ENCODE peak calls at places on chromosome 11, in ten cellular contexts. One of them, this sample, is unnamed.

GRCh38 chr11:100676901-100677300 is 10.2 kb upstream of the ARHGAP42 start:
- DNase-seq in H9: peak
- DNase-seq in ecto neural progenitor cell: no peak
- DNase-seq in GM20000: no peak
- DNase-seq in anterior cingulate cortex: no peak
- DNase-seq in stimulated activated CD8-positive, alpha-beta memory T cell treated with anti-CD3 and anti-CD28 coated beads, Interleukin-2, amount 100 ng/mL, for 48 hours: no peak
- DNase-seq in immature natural killer cell: no peak
- DNase-seq in nephron progenitor cell: no peak
- DNase-seq in NCI-H748 treated with DMSO at 0.1 percent for 48 hours: no peak
- DNase-seq in GM18507: no peak
- DNase-seq in this sample: no peak

GRCh38 chr11:117627259-117627658 is 169.8 kb downstream of the DSCAML1 start:
- DNase-seq in nephron progenitor cell: no peak
- DNase-seq in stimulated activated CD8-positive, alpha-beta memory T cell treated with anti-CD3 and anti-CD28 coated beads, Interleukin-2, amount 100 ng/mL, for 48 hours: no peak
- DNase-seq in NCI-H748 treated with DMSO at 0.1 percent for 48 hours: no peak
- DNase-seq in GM20000: no peak
- DNase-seq in anterior cingulate cortex: peak
- DNase-seq in ecto neural progenitor cell: no peak
- DNase-seq in immature natural killer cell: no peak
- DNase-seq in GM18507: no peak
- DNase-seq in H9: no peak
- DNase-seq in this sample: no peak

GRCh38 chr11:113730887-113731726 is 25.0 kb upstream of the TMPRSS5 start:
- DNase-seq in ecto neural progenitor cell: peak
- DNase-seq in NCI-H748 treated with DMSO at 0.1 percent for 48 hours: peak
- DNase-seq in immature natural killer cell: no peak
- DNase-seq in stimulated activated CD8-positive, alpha-beta memory T cell treated with anti-CD3 and anti-CD28 coated beads, Interleukin-2, amount 100 ng/mL, for 48 hours: no peak
- DNase-seq in H9: peak
- DNase-seq in anterior cingulate cortex: peak
- DNase-seq in nephron progenitor cell: peak
- DNase-seq in GM20000: peak
- DNase-seq in GM18507: no peak
- DNase-seq in this sample: peak

GRCh38 chr11:119728651-119729580 is at the start of gene NECTIN1:
- DNase-seq in immature natural killer cell: peak
- DNase-seq in H9: peak
- DNase-seq in NCI-H748 treated with DMSO at 0.1 percent for 48 hours: peak
- DNase-seq in GM20000: peak
- DNase-seq in anterior cingulate cortex: peak
- DNase-seq in GM18507: peak
- DNase-seq in stimulated activated CD8-positive, alpha-beta memory T cell treated with anti-CD3 and anti-CD28 coated beads, Interleukin-2, amount 100 ng/mL, for 48 hours: peak
- DNase-seq in ecto neural progenitor cell: peak
- DNase-seq in nephron progenitor cell: peak
- DNase-seq in this sample: peak

GRCh38 chr11:2929880-2930704 is 872 bp upstream of the PHLDA2 start:
- DNase-seq in GM20000: peak
- DNase-seq in NCI-H748 treated with DMSO at 0.1 percent for 48 hours: peak
- DNase-seq in stimulated activated CD8-positive, alpha-beta memory T cell treated with anti-CD3 and anti-CD28 coated beads, Interleukin-2, amount 100 ng/mL, for 48 hours: peak
- DNase-seq in GM18507: peak
- DNase-seq in immature natural killer cell: peak
- DNase-seq in ecto neural progenitor cell: no peak
- DNase-seq in H9: peak
- DNase-seq in nephron progenitor cell: peak
- DNase-seq in anterior cingulate cortex: no peak
- DNase-seq in this sample: no peak

GRCh38 chr11:35276396-35276795 is 137.4 kb downstream of the CD44 start:
- DNase-seq in H9: no peak
- DNase-seq in nephron progenitor cell: no peak
- DNase-seq in stimulated activated CD8-positive, alpha-beta memory T cell treated with anti-CD3 and anti-CD28 coated beads, Interleukin-2, amount 100 ng/mL, for 48 hours: no peak
- DNase-seq in immature natural killer cell: no peak
- DNase-seq in NCI-H748 treated with DMSO at 0.1 percent for 48 hours: no peak
- DNase-seq in ecto neural progenitor cell: no peak
- DNase-seq in GM20000: no peak
- DNase-seq in anterior cingulate cortex: peak
- DNase-seq in GM18507: no peak
- DNase-seq in this sample: no peak

GRCh38 chr11:116703421-116703820 is 69.4 kb downstream of the BUD13 start:
- DNase-seq in GM20000: no peak
- DNase-seq in GM18507: no peak
- DNase-seq in anterior cingulate cortex: peak
- DNase-seq in NCI-H748 treated with DMSO at 0.1 percent for 48 hours: peak
- DNase-seq in stimulated activated CD8-positive, alpha-beta memory T cell treated with anti-CD3 and anti-CD28 coated beads, Interleukin-2, amount 100 ng/mL, for 48 hours: no peak
- DNase-seq in nephron progenitor cell: peak
- DNase-seq in ecto neural progenitor cell: peak
- DNase-seq in H9: peak
- DNase-seq in immature natural killer cell: no peak
- DNase-seq in this sample: no peak

GRCh38 chr11:15852179-15852578 is 504.2 kb downstream of the SOX6 start:
- DNase-seq in anterior cingulate cortex: no peak
- DNase-seq in GM18507: no peak
- DNase-seq in GM20000: no peak
- DNase-seq in NCI-H748 treated with DMSO at 0.1 percent for 48 hours: no peak
- DNase-seq in immature natural killer cell: no peak
- DNase-seq in stimulated activated CD8-positive, alpha-beta memory T cell treated with anti-CD3 and anti-CD28 coated beads, Interleukin-2, amount 100 ng/mL, for 48 hours: no peak
- DNase-seq in ecto neural progenitor cell: peak
- DNase-seq in nephron progenitor cell: peak
- DNase-seq in H9: no peak
- DNase-seq in this sample: no peak

GRCh38 chr11:61927501-61927900 is 10.1 kb upstream of the RAB3IL1 start:
- DNase-seq in anterior cingulate cortex: no peak
- DNase-seq in GM20000: no peak
- DNase-seq in NCI-H748 treated with DMSO at 0.1 percent for 48 hours: no peak
- DNase-seq in nephron progenitor cell: no peak
- DNase-seq in ecto neural progenitor cell: no peak
- DNase-seq in stimulated activated CD8-positive, alpha-beta memory T cell treated with anti-CD3 and anti-CD28 coated beads, Interleukin-2, amount 100 ng/mL, for 48 hours: no peak
- DNase-seq in GM18507: no peak
- DNase-seq in immature natural killer cell: no peak
- DNase-seq in H9: no peak
- DNase-seq in this sample: no peak

GRCh38 chr11:19995131-19995530 is 165.1 kb downstream of the DBX1 start:
- DNase-seq in nephron progenitor cell: no peak
- DNase-seq in H9: no peak
- DNase-seq in immature natural killer cell: no peak
- DNase-seq in GM20000: no peak
- DNase-seq in stimulated activated CD8-positive, alpha-beta memory T cell treated with anti-CD3 and anti-CD28 coated beads, Interleukin-2, amount 100 ng/mL, for 48 hours: no peak
- DNase-seq in ecto neural progenitor cell: no peak
- DNase-seq in GM18507: no peak
- DNase-seq in NCI-H748 treated with DMSO at 0.1 percent for 48 hours: no peak
- DNase-seq in anterior cingulate cortex: no peak
- DNase-seq in this sample: peak

GRCh38 chr11:1082728-1083620 is 8.3 kb downstream of the MUC2 start:
- DNase-seq in GM20000: no peak
- DNase-seq in GM18507: no peak
- DNase-seq in H9: no peak
- DNase-seq in NCI-H748 treated with DMSO at 0.1 percent for 48 hours: no peak
- DNase-seq in stimulated activated CD8-positive, alpha-beta memory T cell treated with anti-CD3 and anti-CD28 coated beads, Interleukin-2, amount 100 ng/mL, for 48 hours: no peak
- DNase-seq in anterior cingulate cortex: no peak
- DNase-seq in nephron progenitor cell: no peak
- DNase-seq in ecto neural progenitor cell: no peak
- DNase-seq in immature natural killer cell: no peak
- DNase-seq in this sample: no peak

GRCh38 chr11:34926831-34927132 is 10.4 kb downstream of the PDHX start:
- DNase-seq in immature natural killer cell: no peak
- DNase-seq in GM20000: no peak
- DNase-seq in stimulated activated CD8-positive, alpha-beta memory T cell treated with anti-CD3 and anti-CD28 coated beads, Interleukin-2, amount 100 ng/mL, for 48 hours: no peak
- DNase-seq in NCI-H748 treated with DMSO at 0.1 percent for 48 hours: no peak
- DNase-seq in ecto neural progenitor cell: no peak
- DNase-seq in GM18507: no peak
- DNase-seq in H9: no peak
- DNase-seq in nephron progenitor cell: no peak
- DNase-seq in anterior cingulate cortex: no peak
- DNase-seq in this sample: no peak

GRCh38 chr11:61866958-61867343 is 24.4 kb downstream of the FADS3 start:
- DNase-seq in H9: no peak
- DNase-seq in ecto neural progenitor cell: no peak
- DNase-seq in stimulated activated CD8-positive, alpha-beta memory T cell treated with anti-CD3 and anti-CD28 coated beads, Interleukin-2, amount 100 ng/mL, for 48 hours: no peak
- DNase-seq in GM20000: no peak
- DNase-seq in NCI-H748 treated with DMSO at 0.1 percent for 48 hours: no peak
- DNase-seq in anterior cingulate cortex: no peak
- DNase-seq in immature natural killer cell: no peak
- DNase-seq in GM18507: no peak
- DNase-seq in nephron progenitor cell: no peak
- DNase-seq in this sample: no peak

GRCh38 chr11:134951305-134951700 is 539.3 kb upstream of the B3GAT1 start:
- DNase-seq in ecto neural progenitor cell: no peak
- DNase-seq in stimulated activated CD8-positive, alpha-beta memory T cell treated with anti-CD3 and anti-CD28 coated beads, Interleukin-2, amount 100 ng/mL, for 48 hours: no peak
- DNase-seq in nephron progenitor cell: no peak
- DNase-seq in GM18507: no peak
- DNase-seq in anterior cingulate cortex: peak
- DNase-seq in GM20000: no peak
- DNase-seq in H9: no peak
- DNase-seq in immature natural killer cell: no peak
- DNase-seq in NCI-H748 treated with DMSO at 0.1 percent for 48 hours: no peak
- DNase-seq in this sample: peak

GRCh38 chr11:117820516-117820915 is 4.0 kb downstream of the FXYD2 start:
- DNase-seq in H9: no peak
- DNase-seq in nephron progenitor cell: no peak
- DNase-seq in stimulated activated CD8-positive, alpha-beta memory T cell treated with anti-CD3 and anti-CD28 coated beads, Interleukin-2, amount 100 ng/mL, for 48 hours: no peak
- DNase-seq in GM20000: no peak
- DNase-seq in ecto neural progenitor cell: no peak
- DNase-seq in GM18507: no peak
- DNase-seq in anterior cingulate cortex: no peak
- DNase-seq in NCI-H748 treated with DMSO at 0.1 percent for 48 hours: no peak
- DNase-seq in immature natural killer cell: no peak
- DNase-seq in this sample: no peak

GRCh38 chr11:34640050-34640971 is 19.4 kb downstream of the EHF start:
- DNase-seq in H9: peak
- DNase-seq in NCI-H748 treated with DMSO at 0.1 percent for 48 hours: no peak
- DNase-seq in GM20000: no peak
- DNase-seq in immature natural killer cell: no peak
- DNase-seq in GM18507: no peak
- DNase-seq in stimulated activated CD8-positive, alpha-beta memory T cell treated with anti-CD3 and anti-CD28 coated beads, Interleukin-2, amount 100 ng/mL, for 48 hours: no peak
- DNase-seq in nephron progenitor cell: no peak
- DNase-seq in ecto neural progenitor cell: peak
- DNase-seq in anterior cingulate cortex: no peak
- DNase-seq in this sample: no peak

GRCh38 chr11:26971961-26972360 is 22.0 kb upstream of the FIBIN start:
- DNase-seq in anterior cingulate cortex: no peak
- DNase-seq in NCI-H748 treated with DMSO at 0.1 percent for 48 hours: no peak
- DNase-seq in nephron progenitor cell: no peak
- DNase-seq in H9: no peak
- DNase-seq in GM18507: no peak
- DNase-seq in ecto neural progenitor cell: no peak
- DNase-seq in GM20000: no peak
- DNase-seq in immature natural killer cell: no peak
- DNase-seq in stimulated activated CD8-positive, alpha-beta memory T cell treated with anti-CD3 and anti-CD28 coated beads, Interleukin-2, amount 100 ng/mL, for 48 hours: no peak
- DNase-seq in this sample: no peak

GRCh38 chr11:66172146-66172545 is 96.3 kb upstream of the RAB1B start:
- DNase-seq in GM20000: no peak
- DNase-seq in NCI-H748 treated with DMSO at 0.1 percent for 48 hours: no peak
- DNase-seq in GM18507: no peak
- DNase-seq in H9: no peak
- DNase-seq in anterior cingulate cortex: no peak
- DNase-seq in stimulated activated CD8-positive, alpha-beta memory T cell treated with anti-CD3 and anti-CD28 coated beads, Interleukin-2, amount 100 ng/mL, for 48 hours: peak
- DNase-seq in immature natural killer cell: no peak
- DNase-seq in ecto neural progenitor cell: no peak
- DNase-seq in nephron progenitor cell: peak
- DNase-seq in this sample: no peak

GRCh38 chr11:46247664-46248063 is 29.8 kb upstream of the CREB3L1 start:
- DNase-seq in immature natural killer cell: no peak
- DNase-seq in NCI-H748 treated with DMSO at 0.1 percent for 48 hours: peak
- DNase-seq in GM18507: no peak
- DNase-seq in ecto neural progenitor cell: no peak
- DNase-seq in H9: peak
- DNase-seq in GM20000: peak
- DNase-seq in stimulated activated CD8-positive, alpha-beta memory T cell treated with anti-CD3 and anti-CD28 coated beads, Interleukin-2, amount 100 ng/mL, for 48 hours: no peak
- DNase-seq in nephron progenitor cell: peak
- DNase-seq in anterior cingulate cortex: no peak
- DNase-seq in this sample: no peak

GRCh38 chr11:26144309-26144690 is 187.6 kb upstream of the ANO3 start:
- DNase-seq in GM20000: no peak
- DNase-seq in stimulated activated CD8-positive, alpha-beta memory T cell treated with anti-CD3 and anti-CD28 coated beads, Interleukin-2, amount 100 ng/mL, for 48 hours: no peak
- DNase-seq in nephron progenitor cell: no peak
- DNase-seq in anterior cingulate cortex: no peak
- DNase-seq in ecto neural progenitor cell: no peak
- DNase-seq in NCI-H748 treated with DMSO at 0.1 percent for 48 hours: no peak
- DNase-seq in immature natural killer cell: no peak
- DNase-seq in H9: no peak
- DNase-seq in GM18507: no peak
- DNase-seq in this sample: no peak

GRCh38 chr11:93290061-93290460 is 40.5 kb upstream of the DEUP1 start:
- DNase-seq in GM18507: no peak
- DNase-seq in immature natural killer cell: no peak
- DNase-seq in GM20000: no peak
- DNase-seq in stimulated activated CD8-positive, alpha-beta memory T cell treated with anti-CD3 and anti-CD28 coated beads, Interleukin-2, amount 100 ng/mL, for 48 hours: no peak
- DNase-seq in H9: no peak
- DNase-seq in anterior cingulate cortex: no peak
- DNase-seq in nephron progenitor cell: no peak
- DNase-seq in ecto neural progenitor cell: no peak
- DNase-seq in NCI-H748 treated with DMSO at 0.1 percent for 48 hours: no peak
- DNase-seq in this sample: no peak

GRCh38 chr11:36377759-36378553 is 81.9 kb downstream of the PRR5L start:
- DNase-seq in GM18507: no peak
- DNase-seq in anterior cingulate cortex: no peak
- DNase-seq in NCI-H748 treated with DMSO at 0.1 percent for 48 hours: no peak
- DNase-seq in GM20000: no peak
- DNase-seq in H9: no peak
- DNase-seq in immature natural killer cell: peak
- DNase-seq in ecto neural progenitor cell: no peak
- DNase-seq in nephron progenitor cell: no peak
- DNase-seq in stimulated activated CD8-positive, alpha-beta memory T cell treated with anti-CD3 and anti-CD28 coated beads, Interleukin-2, amount 100 ng/mL, for 48 hours: no peak
- DNase-seq in this sample: no peak

GRCh38 chr11:117925198-117925925 is 3.8 kb downstream of the TMPRSS13 start:
- DNase-seq in NCI-H748 treated with DMSO at 0.1 percent for 48 hours: no peak
- DNase-seq in GM18507: no peak
- DNase-seq in immature natural killer cell: no peak
- DNase-seq in anterior cingulate cortex: no peak
- DNase-seq in stimulated activated CD8-positive, alpha-beta memory T cell treated with anti-CD3 and anti-CD28 coated beads, Interleukin-2, amount 100 ng/mL, for 48 hours: no peak
- DNase-seq in nephron progenitor cell: no peak
- DNase-seq in H9: no peak
- DNase-seq in ecto neural progenitor cell: no peak
- DNase-seq in GM20000: no peak
- DNase-seq in this sample: no peak

GRCh38 chr11:46281374-46281831 is 3.9 kb downstream of the CREB3L1 start:
- DNase-seq in NCI-H748 treated with DMSO at 0.1 percent for 48 hours: no peak
- DNase-seq in H9: no peak
- DNase-seq in stimulated activated CD8-positive, alpha-beta memory T cell treated with anti-CD3 and anti-CD28 coated beads, Interleukin-2, amount 100 ng/mL, for 48 hours: no peak
- DNase-seq in anterior cingulate cortex: no peak
- DNase-seq in immature natural killer cell: no peak
- DNase-seq in ecto neural progenitor cell: no peak
- DNase-seq in GM20000: no peak
- DNase-seq in nephron progenitor cell: no peak
- DNase-seq in GM18507: no peak
- DNase-seq in this sample: no peak

GRCh38 chr11:128776434-128777284 is 82.8 kb downstream of the FLI1 start:
- DNase-seq in ecto neural progenitor cell: peak
- DNase-seq in nephron progenitor cell: peak
- DNase-seq in H9: peak
- DNase-seq in NCI-H748 treated with DMSO at 0.1 percent for 48 hours: no peak
- DNase-seq in GM18507: peak
- DNase-seq in stimulated activated CD8-positive, alpha-beta memory T cell treated with anti-CD3 and anti-CD28 coated beads, Interleukin-2, amount 100 ng/mL, for 48 hours: no peak
- DNase-seq in anterior cingulate cortex: no peak
- DNase-seq in immature natural killer cell: peak
- DNase-seq in GM20000: peak
- DNase-seq in this sample: no peak

GRCh38 chr11:23732026-23732425 is 764.8 kb upstream of the LUZP2 start:
- DNase-seq in nephron progenitor cell: no peak
- DNase-seq in H9: no peak
- DNase-seq in anterior cingulate cortex: no peak
- DNase-seq in ecto neural progenitor cell: no peak
- DNase-seq in GM20000: no peak
- DNase-seq in stimulated activated CD8-positive, alpha-beta memory T cell treated with anti-CD3 and anti-CD28 coated beads, Interleukin-2, amount 100 ng/mL, for 48 hours: no peak
- DNase-seq in immature natural killer cell: no peak
- DNase-seq in NCI-H748 treated with DMSO at 0.1 percent for 48 hours: no peak
- DNase-seq in GM18507: no peak
- DNase-seq in this sample: no peak

GRCh38 chr11:75851203-75851602 is 36.2 kb downstream of the UVRAG start:
- DNase-seq in stimulated activated CD8-positive, alpha-beta memory T cell treated with anti-CD3 and anti-CD28 coated beads, Interleukin-2, amount 100 ng/mL, for 48 hours: no peak
- DNase-seq in ecto neural progenitor cell: no peak
- DNase-seq in GM20000: no peak
- DNase-seq in nephron progenitor cell: no peak
- DNase-seq in NCI-H748 treated with DMSO at 0.1 percent for 48 hours: no peak
- DNase-seq in GM18507: no peak
- DNase-seq in anterior cingulate cortex: no peak
- DNase-seq in immature natural killer cell: no peak
- DNase-seq in H9: no peak
- DNase-seq in this sample: no peak

GRCh38 chr11:81007046-81007445 is 1566.2 kb upstream of the TENM4 start:
- DNase-seq in GM20000: peak
- DNase-seq in ecto neural progenitor cell: no peak
- DNase-seq in anterior cingulate cortex: no peak
- DNase-seq in NCI-H748 treated with DMSO at 0.1 percent for 48 hours: no peak
- DNase-seq in stimulated activated CD8-positive, alpha-beta memory T cell treated with anti-CD3 and anti-CD28 coated beads, Interleukin-2, amount 100 ng/mL, for 48 hours: no peak
- DNase-seq in immature natural killer cell: no peak
- DNase-seq in H9: no peak
- DNase-seq in GM18507: no peak
- DNase-seq in nephron progenitor cell: no peak
- DNase-seq in this sample: peak